ENCODE peak calls at places on chromosome 15, in ten cellular contexts. J, M, Q, F, X, S, O, C, E and T are unnamed samples.

GRCh38 chr15:89389841-89390603 is 55.4 kb upstream of the POLG start:
- DNase-seq in J (no peak), M (peak; percentile 63), Q (no peak), F (no peak), X (no peak), S (no peak), O (no peak), C (peak; percentile 63), E (no peak), T (no peak)

GRCh38 chr15:72062319-72062718 is 55.6 kb downstream of the MYO9A start:
- DNase-seq in J (no peak), M (no peak), Q (no peak), F (no peak), X (no peak), S (no peak), O (no peak), C (no peak), E (no peak), T (no peak)

GRCh38 chr15:47813985-47814384 is 96.7 kb downstream of the SEMA6D start:
- DNase-seq in J (no peak), M (no peak), Q (no peak), F (no peak), X (no peak), S (no peak), O (no peak), C (no peak), E (no peak), T (peak; percentile 7)

GRCh38 chr15:84883433-84883832 is 1.0 kb upstream of the SLC28A1 start:
- DNase-seq in J (no peak), M (no peak), Q (no peak), F (no peak), X (no peak), S (no peak), O (no peak), C (no peak), E (no peak), T (no peak)

GRCh38 chr15:74631935-74632560 is 16.4 kb downstream of the CLK3 start:
- DNase-seq in J (peak; percentile 49), M (peak; percentile 72), Q (peak; percentile 54), F (peak; percentile 57), X (peak; percentile 45), S (peak; percentile 72), O (peak; percentile 67), C (peak; percentile 81), E (no peak), T (peak; percentile 64)

GRCh38 chr15:61613729-61614128 is 384.6 kb upstream of the RORA start:
- DNase-seq in J (peak; percentile 38), M (no peak), Q (no peak), F (no peak), X (no peak), S (no peak), O (no peak), C (no peak), E (no peak), T (no peak)

GRCh38 chr15:61173899-61174689 is 55.0 kb downstream of the RORA start:
- DNase-seq in J (no peak), M (no peak), Q (no peak), F (peak; percentile 5), X (no peak), S (no peak), O (no peak), C (no peak), E (peak; percentile 87), T (no peak)

GRCh38 chr15:81642451-81642990 is 268.5 kb upstream of the TMC3 start:
- DNase-seq in J (peak; percentile 97), M (no peak), Q (no peak), F (peak; percentile 84), X (peak; percentile 97), S (no peak), O (no peak), C (no peak), E (no peak), T (peak; percentile 50)

GRCh38 chr15:97904196-97904572 is 56.3 kb upstream of the ARRDC4 start:
- DNase-seq in J (peak; percentile 64), M (peak; percentile 91), Q (peak; percentile 65), F (peak; percentile 52), X (peak; percentile 44), S (peak; percentile 88), O (peak; percentile 62), C (peak; percentile 83), E (no peak), T (peak; percentile 56)

GRCh38 chr15:39919740-39920509 is at the start of gene GPR176:
- DNase-seq in J (peak; percentile 84), M (peak; percentile 76), Q (peak; percentile 24), F (peak; percentile 91), X (peak; percentile 84), S (peak; percentile 57), O (no peak), C (peak; percentile 52), E (no peak), T (peak; percentile 93)

GRCh38 chr15:41992151-41992802 is 19.9 kb upstream of the EHD4 start:
- DNase-seq in J (no peak), M (no peak), Q (no peak), F (no peak), X (no peak), S (no peak), O (no peak), C (peak; percentile 34), E (no peak), T (no peak)

GRCh38 chr15:20356444-20357138 is 185.0 kb downstream of the GOLGA6L6 start:
- DNase-seq in J (no peak), M (no peak), Q (peak; percentile 54), F (peak; percentile 41), X (no peak), S (no peak), O (peak; percentile 72), C (peak; percentile 71), E (no peak), T (no peak)
- H3K9me3 ChIP-seq in J (peaks cover 10% of the 10 kb centered on the region), M (peaks cover 82% of the 10 kb centered on the region), Q (no peaks in the 10 kb centered on the region), F (no peaks in the 10 kb centered on the region), X (peaks cover 66% of the 10 kb centered on the region), S (peaks cover 21% of the 10 kb centered on the region), O (no peaks in the 10 kb centered on the region), C (no peaks in the 10 kb centered on the region), E (no peaks in the 10 kb centered on the region), T (no peaks in the 10 kb centered on the region)

DNA sequence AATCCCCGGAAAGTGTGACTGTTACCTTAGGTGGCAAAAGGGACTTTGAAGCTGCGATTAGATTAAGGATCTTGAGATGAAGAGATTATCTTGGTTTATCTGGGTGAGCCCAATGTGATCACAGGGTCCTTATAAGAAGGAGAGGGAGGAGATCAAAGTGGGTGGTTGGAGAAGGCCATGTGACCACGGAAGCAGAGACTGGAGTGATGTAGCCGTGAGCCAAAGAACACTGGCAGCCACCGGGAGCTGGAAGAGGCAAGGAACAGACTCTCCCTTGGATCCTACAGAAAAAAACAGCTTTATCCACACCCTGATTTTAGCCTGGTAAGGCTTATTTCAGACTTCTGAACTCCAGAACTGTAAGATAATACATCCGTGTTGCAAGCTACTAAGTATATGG is 29.9 kb downstream of the CRABP1 start:
- DNase-seq in J (no peak), M (no peak), Q (no peak), F (no peak), X (no peak), S (no peak), O (no peak), C (no peak), E (no peak), T (no peak)
- H3K4me3 ChIP-seq in J (no peak overlapping the region), M (no peak overlapping the region), Q (no peak overlapping the region), F (no peak overlapping the region), X (no peak overlapping the region), S (no peak overlapping the region), O (no peak overlapping the region), C (no peak overlapping the region), E (no peak overlapping the region), T (no peak overlapping the region)

GRCh38 chr15:82807920-82808633 is 1.4 kb upstream of the WHAMM start:
- DNase-seq in J (no peak), M (no peak), Q (no peak), F (no peak), X (no peak), S (no peak), O (no peak), C (no peak), E (no peak), T (no peak)
- H3K9me3 ChIP-seq in J (no peaks in the 10 kb centered on the region), M (no peaks in the 10 kb centered on the region), Q (no peaks in the 10 kb centered on the region), F (no peaks in the 10 kb centered on the region), X (no peaks in the 10 kb centered on the region), S (no peaks in the 10 kb centered on the region), O (no peaks in the 10 kb centered on the region), C (no peaks in the 10 kb centered on the region), E (no peaks in the 10 kb centered on the region), T (no peaks in the 10 kb centered on the region)

DNA sequence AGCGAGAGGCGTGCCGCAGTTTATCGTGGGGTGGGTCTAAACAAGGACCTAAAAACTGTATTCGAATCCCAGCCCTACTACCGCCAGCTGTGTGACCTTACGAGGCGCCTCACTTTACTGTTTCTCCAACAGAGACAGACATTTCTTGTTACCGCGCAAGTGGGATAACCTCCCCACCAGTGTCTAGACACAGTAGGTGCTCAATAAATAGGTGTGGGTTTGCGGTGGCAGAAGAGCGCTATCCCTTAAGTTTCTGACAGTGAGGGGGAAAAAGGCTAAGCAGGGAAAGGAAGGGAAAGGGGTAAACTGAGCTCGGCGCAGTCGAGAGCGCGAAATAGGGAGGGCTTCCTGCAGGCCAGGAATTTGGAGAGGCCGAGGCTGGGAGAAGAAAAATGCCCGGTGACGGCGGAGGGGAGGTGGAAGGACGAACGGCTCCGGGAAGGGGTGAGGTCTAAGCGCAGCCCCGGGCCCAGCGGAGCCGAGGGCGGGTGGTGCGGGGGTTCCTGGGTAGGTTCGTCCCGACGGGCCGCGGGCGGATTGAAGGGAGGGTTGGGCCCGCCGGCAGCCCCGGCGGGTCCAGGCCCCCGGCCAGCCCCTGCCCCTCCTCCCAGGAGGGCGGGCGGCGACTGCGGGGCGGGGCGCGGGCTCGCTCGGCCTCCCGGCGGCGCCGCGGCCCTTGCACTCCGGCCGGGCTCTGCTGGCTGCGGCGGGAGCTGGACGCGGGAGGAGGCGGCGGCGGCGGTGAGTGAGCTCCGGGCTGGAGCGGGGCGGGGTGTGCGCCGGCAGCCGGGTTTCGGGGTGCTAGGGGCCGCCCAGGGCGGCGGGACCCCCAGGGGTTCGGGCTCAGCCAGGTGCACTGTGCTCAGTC is at the start of gene CGNL1:
- DNase-seq in J (no peak), M (peak; percentile 86), Q (peak; percentile 39), F (peak; percentile 23), X (no peak), S (peak; percentile 85), O (peak; percentile 72), C (peak; percentile 59), E (no peak), T (peak; percentile 35)
- H3K4me3 ChIP-seq in J (peak within 1 kb of the TSS; percentile 14), M (peak within 1 kb of the TSS; percentile 86), Q (peak within 1 kb of the TSS; percentile 74), F (peak within 1 kb of the TSS; percentile 84), X (peak within 1 kb of the TSS; percentile 32), S (peak within 1 kb of the TSS; percentile 97), O (peak within 1 kb of the TSS; percentile 87), C (peak within 1 kb of the TSS; percentile 73), E (no peak within 1 kb of the TSS), T (peak within 1 kb of the TSS; percentile 75)

GRCh38 chr15:29140475-29141172 is 129.0 kb downstream of the NSMCE3 start:
- DNase-seq in J (no peak), M (no peak), Q (no peak), F (no peak), X (no peak), S (no peak), O (no peak), C (peak; percentile 24), E (no peak), T (peak; percentile 38)
- H3K9me3 ChIP-seq in J (no peaks in the 10 kb centered on the region), M (no peaks in the 10 kb centered on the region), Q (no peaks in the 10 kb centered on the region), F (no peaks in the 10 kb centered on the region), X (no peaks in the 10 kb centered on the region), S (no peaks in the 10 kb centered on the region), O (no peaks in the 10 kb centered on the region), C (no peaks in the 10 kb centered on the region), E (no peaks in the 10 kb centered on the region), T (no peaks in the 10 kb centered on the region)

DNA sequence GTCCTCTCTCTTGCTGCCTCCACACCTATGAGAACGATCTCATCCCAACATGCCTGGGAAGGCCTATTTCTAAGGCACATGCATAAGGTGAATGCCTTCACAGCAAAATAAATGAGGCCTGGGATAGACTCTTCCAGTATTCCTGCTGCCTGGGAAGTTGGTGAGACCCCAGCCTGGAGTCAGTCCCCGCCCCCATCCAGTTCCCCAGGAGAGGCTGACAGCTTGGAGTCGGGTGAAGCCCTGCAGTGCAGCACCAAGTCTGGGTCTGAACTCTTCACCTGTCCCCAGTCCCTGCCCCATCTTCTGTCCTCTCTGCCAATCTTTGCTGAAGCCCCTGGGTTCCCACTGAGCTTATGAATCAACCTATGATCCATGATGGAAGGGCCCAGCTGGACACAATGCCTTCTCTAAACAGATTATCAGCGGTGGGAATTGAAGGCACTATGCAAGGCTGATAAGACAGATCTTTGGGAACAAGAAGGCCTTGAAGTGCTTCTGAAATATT is 10.3 kb upstream of the APBA2 start:
- DNase-seq in J (no peak), M (peak; percentile 56), Q (no peak), F (no peak), X (no peak), S (no peak), O (no peak), C (no peak), E (no peak), T (no peak)
- H3K4me3 ChIP-seq in J (no peak overlapping the region), M (peak overlapping the region; percentile 13), Q (no peak overlapping the region), F (no peak overlapping the region), X (no peak overlapping the region), S (no peak overlapping the region), O (no peak overlapping the region), C (no peak overlapping the region), E (no peak overlapping the region), T (no peak overlapping the region)